ENCODE peak calls at places on chromosomes 5 and 9, in five cellular contexts. X is HepG2, H is astrocyte, G is PC-9, F is RWPE2. P is an unnamed sample.

GRCh38 chr5:21858441-21858840 is 994.7 kb downstream of the CDH12 start:
- DNase-seq in F (no peak), G (no peak), H (no peak), X (no peak), P (no peak)

GRCh38 chr5:343461-344401 is 22.2 kb downstream of the AHRR start:
- DNase-seq in F (no peak), H (peak), X (peak), G (no peak), P (no peak)

GRCh38 chr9:36317766-36318165 is 59.5 kb upstream of the GNE start:
- DNase-seq in X (peak), H (no peak), G (peak), F (peak), P (peak)

GRCh38 chr5:179802207-179802883 is 4.3 kb downstream of the MGAT4B start:
- DNase-seq in F (peak), G (no peak), X (no peak), H (no peak), P (no peak)

GRCh38 chr9:20593551-20593950 is 28.7 kb downstream of the MLLT3 start:
- DNase-seq in G (no peak), F (no peak), H (peak), X (no peak), P (no peak)

GRCh38 chr9:131100445-131100844 is 4.1 kb downstream of the AIF1L start:
- DNase-seq in X (no peak), H (no peak), F (no peak), G (no peak), P (peak)

GRCh38 chr9:121876658-121877271 is 216.3 kb downstream of the TTLL11 start:
- DNase-seq in G (no peak), H (peak), X (no peak), F (peak), P (peak)

GRCh38 chr9:130962418-130963316 is 23.6 kb upstream of the FIBCD1 start:
- DNase-seq in X (no peak), H (peak), F (peak), G (peak), P (peak)

GRCh38 chr9:104992696-104993095 is 64.7 kb upstream of the ABCA1 start:
- DNase-seq in H (peak), X (peak), G (no peak), F (no peak), P (no peak)

GRCh38 chr5:374631-375335 is 53.3 kb downstream of the AHRR start:
- DNase-seq in F (peak), X (no peak), G (no peak), H (no peak), P (no peak)

GRCh38 chr5:101782352-101783087 is 513.6 kb downstream of the SLCO4C1 start:
- DNase-seq in H (no peak), X (no peak), G (no peak), F (no peak), P (no peak)

GRCh38 chr5:154397652-154398406 is 48.0 kb upstream of the SAP30L start:
- DNase-seq in F (no peak), H (no peak), G (no peak), X (no peak), P (no peak)

GRCh38 chr9:14989811-14990210 is 79.6 kb upstream of the FREM1 start:
- DNase-seq in X (no peak), G (no peak), F (no peak), H (no peak), P (no peak)

GRCh38 chr5:167816354-167816753 is 475.1 kb upstream of the WWC1 start:
- DNase-seq in X (no peak), G (no peak), H (no peak), F (peak), P (no peak)

GRCh38 chr9:134556531-134557068 is 85.0 kb upstream of the COL5A1 start:
- DNase-seq in F (peak), G (no peak), H (no peak), X (no peak), P (no peak)

GRCh38 chr5:164376840-164377239 is 871.4 kb downstream of the MAT2B start:
- DNase-seq in X (no peak), F (no peak), G (no peak), H (no peak), P (no peak)

GRCh38 chr5:133902521-133903118 is 65.8 kb downstream of the C5orf15 start:
- DNase-seq in F (no peak), G (no peak), X (no peak), H (no peak), P (no peak)

GRCh38 chr5:172410160-172410559 is 44.2 kb downstream of the SH3PXD2B start:
- DNase-seq in F (no peak), H (peak), G (peak), X (no peak), P (no peak)

GRCh38 chr9:133221177-133221809 is 12.2 kb upstream of the OBP2B start:
- DNase-seq in H (no peak), X (no peak), F (no peak), G (no peak), P (no peak)

GRCh38 chr5:171649002-171649401 is 136.6 kb upstream of the SMIM23 start:
- DNase-seq in H (no peak), G (no peak), F (no peak), X (no peak), P (no peak)

GRCh38 chr5:109690456-109691247 is 925 bp downstream of the MAN2A1 start:
- DNase-seq in G (peak), X (peak), F (peak), H (peak), P (no peak)

GRCh38 chr5:109691248-109691574 is 1.5 kb downstream of the MAN2A1 start:
- DNase-seq in X (no peak), F (peak), G (no peak), H (no peak), P (no peak)

GRCh38 chr5:109688647-109688998 is 1.1 kb upstream of the MAN2A1 start:
- DNase-seq in X (peak), F (no peak), G (no peak), H (no peak), P (no peak)

GRCh38 chr5:109688999-109689739 is 558 bp upstream of the MAN2A1 start:
- DNase-seq in G (peak), F (peak), X (peak), H (peak), P (no peak)

GRCh38 chr5:109689740-109690455 is at the start of gene MAN2A1:
- DNase-seq in H (peak), G (peak), X (peak), F (peak), P (no peak)
- TF ChIP-seq CTCF in H (no peak), G (no peak), X (peak), F (no peak), P (no peak)

GRCh38 chr5:72178910-72179815 is 71.9 kb downstream of the MAP1B start:
- DNase-seq in F (peak), X (no peak), G (peak), H (peak), P (peak)
- H3K4me3 ChIP-seq in F (no peak), X (no peak), G (no peak), H (peak), P (no peak)

DNA sequence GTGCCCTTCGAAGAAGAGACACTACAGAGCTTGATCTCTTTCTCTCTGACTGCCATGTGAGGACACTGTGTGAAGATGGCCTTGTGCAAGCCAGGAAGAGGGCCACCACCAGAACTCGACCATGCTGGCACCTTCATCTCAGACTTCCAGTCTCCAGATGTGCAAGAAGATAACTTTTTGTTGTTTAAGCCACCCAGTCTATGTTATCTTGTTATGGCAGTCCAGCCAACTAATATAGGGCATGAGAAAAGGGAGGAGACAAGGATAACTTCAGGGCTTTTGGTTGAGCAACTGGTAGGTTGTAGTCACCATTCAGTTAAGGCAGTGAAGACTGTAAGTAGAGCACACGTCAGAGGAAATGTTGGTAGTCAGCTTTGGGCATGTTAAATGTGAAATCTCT is 515.5 kb downstream of the CSNK1G3 start:
- DNase-seq in G (no peak), X (no peak), F (no peak), H (no peak), P (no peak)
- TF ChIP-seq CTCF in G (no peak), X (no peak), F (no peak), H (no peak), P (no peak)

DNA sequence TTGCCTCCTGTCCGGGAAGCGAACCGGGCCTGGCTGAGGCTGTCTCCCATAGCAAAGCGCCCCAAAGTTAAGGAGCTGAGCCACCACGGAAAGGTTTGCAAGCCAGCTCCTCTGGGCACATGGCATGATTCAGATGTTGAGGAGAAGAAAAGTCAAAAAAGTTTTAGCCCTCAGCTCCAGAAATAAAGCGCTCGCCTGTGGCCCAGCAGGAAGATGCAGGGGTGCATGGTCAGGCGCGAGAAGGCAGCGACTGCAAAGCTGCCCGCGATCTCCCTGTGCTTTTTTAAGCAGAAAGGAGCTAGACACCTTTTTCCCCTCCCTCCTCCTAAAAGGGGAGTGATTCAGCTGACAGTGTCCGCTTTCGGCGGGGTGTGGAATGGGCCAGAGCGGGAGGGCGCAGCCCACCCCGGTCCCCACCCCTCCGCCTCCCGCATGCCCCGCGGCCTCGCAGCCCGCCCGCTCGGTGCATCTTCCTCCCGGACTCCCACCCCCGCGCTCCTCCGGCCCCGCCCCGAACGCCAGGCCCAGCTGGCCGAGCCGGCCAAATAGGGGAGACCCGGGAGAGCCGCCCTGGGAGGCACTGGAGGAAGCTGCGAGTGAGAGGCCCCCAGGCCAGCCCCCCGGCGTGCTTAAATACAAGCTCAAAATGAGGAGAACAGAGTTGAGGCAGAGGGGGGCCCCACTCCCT is at the start of gene ADAMTS12:
- DNase-seq in G (peak), H (peak), F (peak), X (no peak), P (no peak)
- H3K4me3 ChIP-seq in G (peak), H (peak), F (peak), X (no peak), P (peak)

DNA sequence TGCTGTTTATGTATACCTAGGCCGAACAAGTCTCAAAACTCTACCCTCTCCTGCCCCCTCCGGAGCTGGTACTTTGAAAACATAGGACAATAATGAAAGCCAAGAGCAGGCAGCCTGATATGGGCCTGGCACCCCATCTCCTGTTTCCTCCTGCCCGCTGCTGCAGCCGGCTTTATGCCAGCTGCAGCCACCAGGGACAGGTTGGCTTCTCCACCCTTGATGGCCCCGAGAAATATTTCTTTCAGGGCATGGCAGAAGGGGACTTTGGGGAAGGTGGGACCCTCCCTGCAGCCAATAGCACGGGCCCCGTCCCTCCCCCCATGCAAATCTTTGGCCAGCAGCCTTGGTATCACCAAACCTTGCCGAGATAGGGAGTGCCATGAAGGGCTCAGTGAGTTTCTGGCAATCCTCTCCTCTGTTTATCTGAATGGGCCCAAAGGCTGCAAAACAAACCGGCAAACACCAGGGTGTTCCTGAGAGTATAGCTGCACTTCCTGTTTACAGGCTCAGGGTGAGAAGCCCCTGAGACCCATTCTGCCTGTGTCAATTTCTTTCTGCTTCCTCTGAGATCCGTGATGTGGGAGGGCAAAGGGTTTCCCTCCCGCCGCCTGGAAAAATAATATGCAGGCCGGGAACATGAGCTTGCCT is 73.4 kb upstream of the BOD1 start:
- DNase-seq in F (no peak), X (peak), H (no peak), G (no peak), P (peak)
- TF ChIP-seq CTCF in F (no peak), X (no peak), H (no peak), G (no peak), P (peak)

P was measured in epithelial cell of proximal tubule.